ENCODE peak calls at places on chromosomes 13 and 19, in eight cellular contexts. K is AG09319, P is tibial artery, G is tibial nerve, Q is EH, I is RPMI8226, S is pancreas, O is iris pigment epithelial cell. X is an unnamed sample.

GRCh38 chr13:112053744-112054615 is 13.0 kb upstream of the SOX1 start:
- DNase-seq in P (no peak), S (no peak), Q (no peak), I (no peak), O (no peak), K (no peak), G (no peak), X (no peak)

GRCh38 chr13:62207388-62207787 is 791.7 kb upstream of the PCDH20 start:
- DNase-seq in G (no peak), S (no peak), Q (no peak), K (no peak), I (peak), P (no peak), O (no peak), X (no peak)

GRCh38 chr19:15288146-15288963 is 44.0 kb downstream of the BRD4 start:
- DNase-seq in O (no peak), I (peak), P (no peak), K (no peak), S (no peak), G (peak), Q (peak), X (peak)

GRCh38 chr13:77810430-77810829 is 108.2 kb downstream of the EDNRB start:
- DNase-seq in G (no peak), O (peak), K (no peak), P (no peak), S (no peak), I (peak), Q (peak), X (peak)

GRCh38 chr13:76632388-76633044 is 253.7 kb downstream of the KCTD12 start:
- DNase-seq in S (no peak), G (no peak), O (no peak), Q (no peak), I (peak), K (no peak), P (no peak), X (peak)

GRCh38 chr19:55626350-55626749 is 2.0 kb upstream of the ZNF784 start:
- DNase-seq in K (no peak), S (no peak), P (no peak), G (no peak), O (no peak), Q (no peak), I (no peak), X (no peak)

GRCh38 chr13:99465454-99465853 is 35.8 kb upstream of the TM9SF2 start:
- DNase-seq in I (no peak), Q (no peak), K (no peak), O (no peak), G (no peak), P (no peak), S (no peak), X (no peak)

GRCh38 chr19:2266183-2266993 is 10.2 kb upstream of the JSRP1 start:
- DNase-seq in S (peak), K (no peak), O (peak), Q (peak), P (peak), I (peak), G (peak), X (peak)

GRCh38 chr19:48171584-48172170 is 1.2 kb downstream of the ZSWIM9 start:
- DNase-seq in P (no peak), G (no peak), O (no peak), Q (no peak), K (no peak), S (peak), I (no peak), X (no peak)

GRCh38 chr19:40474737-40475136 is 7.9 kb downstream of the SPTBN4 start:
- DNase-seq in G (no peak), P (no peak), I (no peak), K (no peak), O (no peak), Q (no peak), S (no peak), X (no peak)

GRCh38 chr13:22162889-22163288 is 492.0 kb downstream of the FGF9 start:
- DNase-seq in G (no peak), O (no peak), Q (no peak), S (no peak), K (no peak), I (no peak), P (no peak), X (peak)

GRCh38 chr13:43564941-43565340 is 221.8 kb downstream of the ENOX1 start:
- DNase-seq in I (no peak), S (no peak), Q (no peak), O (no peak), G (no peak), P (no peak), K (no peak), X (no peak)

GRCh38 chr19:18850560-18851375 is 19.0 kb downstream of the UPF1 start:
- DNase-seq in G (no peak), P (no peak), S (no peak), O (no peak), Q (no peak), K (no peak), I (no peak), X (no peak)

GRCh38 chr13:103246581-103247200 is 180.5 kb upstream of the SLC10A2 start:
- DNase-seq in K (no peak), P (no peak), I (no peak), S (no peak), O (no peak), G (no peak), Q (no peak), X (no peak)

GRCh38 chr13:112684041-112684440 is 5.8 kb upstream of the ATP11A start:
- DNase-seq in S (no peak), Q (no peak), P (no peak), G (no peak), O (no peak), I (no peak), K (no peak), X (no peak)

GRCh38 chr13:85286081-85286480 is 513.1 kb downstream of the SLITRK6 start:
- DNase-seq in P (no peak), S (no peak), O (no peak), I (no peak), G (no peak), Q (no peak), K (no peak), X (no peak)

GRCh38 chr13:99199541-99200432 is 867 bp upstream of the UBAC2 start:
- DNase-seq in K (no peak), P (no peak), S (no peak), O (peak), G (no peak), I (no peak), Q (no peak), X (no peak)

X was measured in NB4.